ENCODE peak calls at places on chromosomes 5 and 9, in six cellular contexts. T is pancreas, M is IMR-90, X is hepatocyte, D is upper lobe of right lung, E is A549. A is an unnamed sample.

GRCh38 chr5:149944666-149945065 is at the start of gene PDE6A:
- DNase-seq in T (no peak), D (no peak), X (no peak), M (no peak), E (no peak), A (no peak)

GRCh38 chr5:164998590-164998989 is 1493.2 kb downstream of the MAT2B start:
- DNase-seq in D (no peak), E (no peak), X (no peak), T (no peak), M (no peak), A (no peak)

GRCh38 chr9:129938291-129938979 is 103.2 kb downstream of the USP20 start:
- DNase-seq in X (no peak), D (no peak), T (no peak), E (no peak), M (peak; percentile 84), A (no peak)

GRCh38 chr9:125977223-125977622 is 230.1 kb downstream of the PBX3 start:
- DNase-seq in M (peak; percentile 4), T (no peak), D (no peak), X (no peak), E (no peak), A (no peak)

GRCh38 chr9:87445646-87446045 is 52.0 kb upstream of the DAPK1 start:
- DNase-seq in T (peak; percentile 29), D (no peak), M (peak; percentile 1), X (peak; percentile 44), E (peak; percentile 60), A (no peak)

GRCh38 chr9:78505546-78505945 is 208.6 kb downstream of the PSAT1 start:
- DNase-seq in D (no peak), X (no peak), M (no peak), E (no peak), T (no peak), A (no peak)

GRCh38 chr5:155936520-155937406 is 390.2 kb upstream of the SGCD start:
- DNase-seq in X (no peak), M (no peak), D (no peak), T (no peak), E (no peak), A (no peak)

GRCh38 chr5:144328505-144328904 is 157.8 kb downstream of the KCTD16 start:
- DNase-seq in X (no peak), D (no peak), T (no peak), E (no peak), M (no peak), A (no peak)

GRCh38 chr9:1332161-1332560 is 282.0 kb downstream of the DMRT2 start:
- DNase-seq in X (no peak), E (no peak), D (no peak), M (no peak), T (no peak), A (no peak)

GRCh38 chr9:1673300-1673699 is 341.8 kb upstream of the SMARCA2 start:
- DNase-seq in D (no peak), M (no peak), T (no peak), E (no peak), X (no peak), A (no peak)

GRCh38 chr9:96079816-96080215 is 204.3 kb downstream of the ERCC6L2 start:
- DNase-seq in T (no peak), M (no peak), X (no peak), E (no peak), D (no peak), A (no peak)

GRCh38 chr5:179802950-179803562 is 3.6 kb downstream of the MGAT4B start:
- DNase-seq in M (no peak), E (no peak), X (no peak), D (no peak), T (no peak), A (no peak)

GRCh38 chr9:91433180-91433579 is 9.5 kb upstream of the NFIL3 start:
- DNase-seq in E (peak; percentile 68), M (peak; percentile 98), T (peak; percentile 23), D (no peak), X (peak; percentile 76), A (no peak)

GRCh38 chr9:21395778-21396717 is 10.8 kb upstream of the IFNA2 start:
- DNase-seq in M (no peak), X (peak; percentile 69), E (no peak), T (no peak), D (peak; percentile 73), A (peak; percentile 45)

GRCh38 chr5:159262859-159263568 is at the start of gene UBLCP1:
- DNase-seq in X (peak; percentile 90), D (peak; percentile 90), M (peak; percentile 73), T (peak; percentile 74), E (peak; percentile 84), A (peak; percentile 80)

GRCh38 chr9:106286249-106286648 is 576.7 kb upstream of the ZNF462 start:
- DNase-seq in X (peak; percentile 51), E (peak; percentile 0), T (no peak), M (no peak), D (no peak), A (no peak)

GRCh38 chr9:137534256-137535119 is 15.7 kb downstream of the PNPLA7 start:
- DNase-seq in T (peak; percentile 61), M (peak; percentile 60), X (peak; percentile 84), D (no peak), E (peak; percentile 73), A (no peak)

GRCh38 chr5:174073088-174073487 is 27.6 kb downstream of the NSG2 start:
- DNase-seq in D (no peak), T (no peak), X (no peak), M (no peak), E (no peak), A (no peak)

GRCh38 chr9:134627417-134628353 is 13.9 kb upstream of the COL5A1 start:
- DNase-seq in X (no peak), T (no peak), E (no peak), M (no peak), D (peak; percentile 25), A (no peak)

GRCh38 chr5:35838370-35839042 is 18.2 kb upstream of the IL7R start:
- DNase-seq in M (peak; percentile 23), D (no peak), E (no peak), X (no peak), T (no peak), A (no peak)

GRCh38 chr9:72509635-72510034 is 11.8 kb upstream of the TMC1 start:
- DNase-seq in D (no peak), T (no peak), E (no peak), M (peak; percentile 51), X (no peak), A (no peak)

GRCh38 chr5:35851282-35851681 is 5.4 kb upstream of the IL7R start:
- DNase-seq in T (no peak), M (peak; percentile 35), D (no peak), X (no peak), E (no peak), A (no peak)

GRCh38 chr9:34558911-34559615 is 30.5 kb downstream of the CNTFR start:
- DNase-seq in T (no peak), D (no peak), M (no peak), E (no peak), X (no peak), A (no peak)

GRCh38 chr5:154826-155225 is 36.5 kb upstream of the LRRC14B start:
- DNase-seq in M (no peak), E (no peak), D (no peak), X (no peak), T (no peak), A (no peak)

GRCh38 chr9:123614503-123615258 is 258.7 kb downstream of the CRB2 start:
- DNase-seq in M (no peak), X (no peak), D (no peak), E (no peak), T (no peak), A (no peak)

GRCh38 chr9:71368157-71368556 is 246.7 kb upstream of the TRPM3 start:
- DNase-seq in D (no peak), E (no peak), X (no peak), M (no peak), T (no peak), A (no peak)

GRCh38 chr5:31453522-31453921 is 78.4 kb downstream of the DROSHA start:
- DNase-seq in D (no peak), T (no peak), M (no peak), E (no peak), X (no peak), A (no peak)

GRCh38 chr9:102507044-102507687 is 488.0 kb upstream of the CYLC2 start:
- DNase-seq in X (no peak), T (no peak), E (no peak), D (no peak), M (no peak), A (no peak)
- H3K4me1 ChIP-seq in X (no peaks in the 10 kb centered on the region), T (no peaks in the 10 kb centered on the region), E (no peaks in the 10 kb centered on the region), D (no peaks in the 10 kb centered on the region), M (no peaks in the 10 kb centered on the region), A (no peaks in the 10 kb centered on the region)

GRCh38 chr9:116116411-116116810 is 37.2 kb upstream of the PAPPA start:
- DNase-seq in D (no peak), M (no peak), E (no peak), X (no peak), T (no peak), A (no peak)

GRCh38 chr9:116115731-116116353 is 37.7 kb upstream of the PAPPA start:
- DNase-seq in T (no peak), M (peak; percentile 78), D (no peak), E (no peak), X (no peak), A (no peak)

GRCh38 chr9:116112236-116112635 is 41.4 kb upstream of the PAPPA start:
- DNase-seq in E (peak; percentile 5), D (no peak), M (peak; percentile 31), X (no peak), T (no peak), A (no peak)
- TF ChIP-seq CTCF in E (peak; percentile 31), D (no peak), M (peak; percentile 36), X (peak; percentile 13), T (no peak), A (no peak)

DNA sequence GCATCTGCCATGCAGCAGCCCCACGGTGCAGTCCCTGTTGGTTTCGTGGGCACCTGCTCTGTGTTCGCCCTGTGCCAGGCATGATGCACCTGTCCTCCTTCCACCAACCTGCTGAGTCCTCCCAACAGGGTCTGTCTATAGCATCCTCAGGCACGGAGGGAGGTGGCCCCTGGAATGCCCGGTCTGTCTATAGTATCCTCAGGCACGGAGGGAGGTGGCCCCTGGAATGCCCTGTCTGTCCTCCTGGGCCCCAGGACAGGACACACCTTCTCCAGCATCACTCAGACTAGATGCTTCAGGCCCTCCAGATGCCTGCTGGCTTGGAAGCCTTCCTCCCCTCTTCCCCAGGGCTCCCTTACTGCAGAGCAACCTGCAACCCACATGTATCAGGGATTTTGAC is 9.9 kb upstream of the PHYHD1 start:
- DNase-seq in E (no peak), D (no peak), T (no peak), M (no peak), X (no peak), A (no peak)
- H3K27ac ChIP-seq in E (peak overlapping the region; percentile 97), D (peak overlapping the region; percentile 77), T (no peak overlapping the region), M (peak overlapping the region; percentile 88), X (peak overlapping the region; percentile 86), A (no peak overlapping the region)

GRCh38 chr5:135271533-135272310 is 127.3 kb downstream of the MACROH2A1 start:
- DNase-seq in M (peak; percentile 55), T (no peak), X (peak; percentile 60), D (no peak), E (no peak), A (no peak)

GRCh38 chr5:135273212-135273611 is 125.8 kb downstream of the MACROH2A1 start:
- DNase-seq in T (no peak), M (no peak), X (no peak), E (no peak), D (no peak), A (no peak)

GRCh38 chr5:135279328-135279727 is 119.7 kb downstream of the MACROH2A1 start:
- DNase-seq in T (no peak), E (no peak), M (no peak), D (no peak), X (no peak), A (no peak)

GRCh38 chr5:135272311-135272805 is 126.7 kb downstream of the MACROH2A1 start:
- DNase-seq in X (no peak), D (no peak), T (no peak), M (no peak), E (no peak), A (no peak)

GRCh38 chr5:135276151-135276550 is 122.9 kb downstream of the MACROH2A1 start:
- DNase-seq in X (no peak), T (no peak), M (no peak), D (no peak), E (no peak), A (no peak)
- H3K4me1 ChIP-seq in X (peaks cover 6% of the 10 kb centered on the region), T (no peaks in the 10 kb centered on the region), M (peaks cover 12% of the 10 kb centered on the region), D (no peaks in the 10 kb centered on the region), E (no peaks in the 10 kb centered on the region), A (no peaks in the 10 kb centered on the region)

A was measured in CD8-positive, alpha-beta T cell.